ENCODE peak calls at places on chromosomes 11 and 22, in five cellular contexts. One of them, this sample, is unnamed.

GRCh38 chr11:10149553-10149952 is 144.5 kb downstream of the SBF2 start:
- DNase-seq in stimulated activated CD4-positive, alpha-beta T cell treated with anti-CD3 and anti-CD28 coated beads, Interleukin-2, amount 100 ng/mL, for 24 hours: no peak
- DNase-seq in HAP-1: no peak
- DNase-seq in nephron progenitor cell: no peak
- DNase-seq in T-helper 2 cell: no peak
- DNase-seq in this sample: no peak

GRCh38 chr11:60098508-60098907 is 10.0 kb downstream of the MS4A2 start:
- DNase-seq in nephron progenitor cell: no peak
- DNase-seq in HAP-1: no peak
- DNase-seq in T-helper 2 cell: no peak
- DNase-seq in stimulated activated CD4-positive, alpha-beta T cell treated with anti-CD3 and anti-CD28 coated beads, Interleukin-2, amount 100 ng/mL, for 24 hours: no peak
- DNase-seq in this sample: no peak

GRCh38 chr11:111548542-111548941 is 8.0 kb downstream of the LAYN start:
- DNase-seq in HAP-1: no peak
- DNase-seq in stimulated activated CD4-positive, alpha-beta T cell treated with anti-CD3 and anti-CD28 coated beads, Interleukin-2, amount 100 ng/mL, for 24 hours: no peak
- DNase-seq in nephron progenitor cell: no peak
- DNase-seq in T-helper 2 cell: no peak
- DNase-seq in this sample: no peak

GRCh38 chr11:8384199-8384821 is 120.6 kb upstream of the LMO1 start:
- DNase-seq in T-helper 2 cell: no peak
- DNase-seq in HAP-1: peak; percentile 61
- DNase-seq in stimulated activated CD4-positive, alpha-beta T cell treated with anti-CD3 and anti-CD28 coated beads, Interleukin-2, amount 100 ng/mL, for 24 hours: no peak
- DNase-seq in nephron progenitor cell: peak; percentile 40
- DNase-seq in this sample: no peak

GRCh38 chr11:104991994-104992393 is 23.6 kb upstream of the CASP4 start:
- DNase-seq in HAP-1: no peak
- DNase-seq in T-helper 2 cell: no peak
- DNase-seq in stimulated activated CD4-positive, alpha-beta T cell treated with anti-CD3 and anti-CD28 coated beads, Interleukin-2, amount 100 ng/mL, for 24 hours: no peak
- DNase-seq in nephron progenitor cell: no peak
- DNase-seq in this sample: no peak

GRCh38 chr11:90747057-90747456 is 524.2 kb upstream of the CHORDC1 start:
- DNase-seq in T-helper 2 cell: no peak
- DNase-seq in nephron progenitor cell: no peak
- DNase-seq in stimulated activated CD4-positive, alpha-beta T cell treated with anti-CD3 and anti-CD28 coated beads, Interleukin-2, amount 100 ng/mL, for 24 hours: no peak
- DNase-seq in HAP-1: no peak
- DNase-seq in this sample: no peak

GRCh38 chr11:33670250-33671011 is 30.2 kb downstream of the C11orf91 start:
- DNase-seq in T-helper 2 cell: peak; percentile 72
- DNase-seq in HAP-1: no peak
- DNase-seq in nephron progenitor cell: no peak
- DNase-seq in stimulated activated CD4-positive, alpha-beta T cell treated with anti-CD3 and anti-CD28 coated beads, Interleukin-2, amount 100 ng/mL, for 24 hours: no peak
- DNase-seq in this sample: no peak

GRCh38 chr22:46056169-46057041 is 79.4 kb upstream of the WNT7B start:
- DNase-seq in nephron progenitor cell: no peak
- DNase-seq in HAP-1: peak; percentile 64
- DNase-seq in T-helper 2 cell: no peak
- DNase-seq in stimulated activated CD4-positive, alpha-beta T cell treated with anti-CD3 and anti-CD28 coated beads, Interleukin-2, amount 100 ng/mL, for 24 hours: no peak
- DNase-seq in this sample: no peak

GRCh38 chr22:23067691-23068090 is 2.6 kb upstream of the GNAZ start:
- DNase-seq in HAP-1: peak; percentile 2
- DNase-seq in stimulated activated CD4-positive, alpha-beta T cell treated with anti-CD3 and anti-CD28 coated beads, Interleukin-2, amount 100 ng/mL, for 24 hours: no peak
- DNase-seq in T-helper 2 cell: no peak
- DNase-seq in nephron progenitor cell: no peak
- DNase-seq in this sample: no peak

GRCh38 chr11:11706022-11706421 is 84.2 kb upstream of the GALNT18 start:
- DNase-seq in stimulated activated CD4-positive, alpha-beta T cell treated with anti-CD3 and anti-CD28 coated beads, Interleukin-2, amount 100 ng/mL, for 24 hours: no peak
- DNase-seq in T-helper 2 cell: no peak
- DNase-seq in nephron progenitor cell: no peak
- DNase-seq in HAP-1: no peak
- DNase-seq in this sample: no peak

GRCh38 chr11:130037058-130037457 is 32.6 kb upstream of the APLP2 start:
- DNase-seq in nephron progenitor cell: no peak
- DNase-seq in stimulated activated CD4-positive, alpha-beta T cell treated with anti-CD3 and anti-CD28 coated beads, Interleukin-2, amount 100 ng/mL, for 24 hours: no peak
- DNase-seq in T-helper 2 cell: no peak
- DNase-seq in HAP-1: no peak
- DNase-seq in this sample: no peak

GRCh38 chr22:44365832-44366231 is 53.1 kb upstream of the SHISAL1 start:
- DNase-seq in HAP-1: no peak
- DNase-seq in stimulated activated CD4-positive, alpha-beta T cell treated with anti-CD3 and anti-CD28 coated beads, Interleukin-2, amount 100 ng/mL, for 24 hours: no peak
- DNase-seq in T-helper 2 cell: no peak
- DNase-seq in nephron progenitor cell: no peak
- DNase-seq in this sample: no peak

GRCh38 chr11:127362754-127363153 is 362.2 kb upstream of the KIRREL3 start:
- DNase-seq in T-helper 2 cell: no peak
- DNase-seq in HAP-1: no peak
- DNase-seq in nephron progenitor cell: no peak
- DNase-seq in stimulated activated CD4-positive, alpha-beta T cell treated with anti-CD3 and anti-CD28 coated beads, Interleukin-2, amount 100 ng/mL, for 24 hours: no peak
- DNase-seq in this sample: no peak

GRCh38 chr22:19225560-19225959 is 47.0 kb upstream of the SLC25A1 start:
- DNase-seq in stimulated activated CD4-positive, alpha-beta T cell treated with anti-CD3 and anti-CD28 coated beads, Interleukin-2, amount 100 ng/mL, for 24 hours: no peak
- DNase-seq in HAP-1: no peak
- DNase-seq in T-helper 2 cell: no peak
- DNase-seq in nephron progenitor cell: no peak
- DNase-seq in this sample: no peak

GRCh38 chr11:2995893-2996554 is 3.9 kb upstream of the NAP1L4 start:
- DNase-seq in nephron progenitor cell: no peak
- DNase-seq in T-helper 2 cell: no peak
- DNase-seq in HAP-1: no peak
- DNase-seq in stimulated activated CD4-positive, alpha-beta T cell treated with anti-CD3 and anti-CD28 coated beads, Interleukin-2, amount 100 ng/mL, for 24 hours: no peak
- DNase-seq in this sample: no peak

GRCh38 chr11:14308114-14308896 is 50.7 kb downstream of the RRAS2 start:
- DNase-seq in T-helper 2 cell: peak; percentile 70
- DNase-seq in stimulated activated CD4-positive, alpha-beta T cell treated with anti-CD3 and anti-CD28 coated beads, Interleukin-2, amount 100 ng/mL, for 24 hours: no peak
- DNase-seq in HAP-1: no peak
- DNase-seq in nephron progenitor cell: no peak
- DNase-seq in this sample: no peak

GRCh38 chr22:40797427-40797826 is 21.7 kb downstream of the SLC25A17 start:
- DNase-seq in HAP-1: no peak
- DNase-seq in T-helper 2 cell: no peak
- DNase-seq in stimulated activated CD4-positive, alpha-beta T cell treated with anti-CD3 and anti-CD28 coated beads, Interleukin-2, amount 100 ng/mL, for 24 hours: no peak
- DNase-seq in nephron progenitor cell: no peak
- DNase-seq in this sample: no peak

GRCh38 chr11:7204778-7205177 is 46.9 kb upstream of the SYT9 start:
- DNase-seq in HAP-1: no peak
- DNase-seq in nephron progenitor cell: no peak
- DNase-seq in T-helper 2 cell: no peak
- DNase-seq in stimulated activated CD4-positive, alpha-beta T cell treated with anti-CD3 and anti-CD28 coated beads, Interleukin-2, amount 100 ng/mL, for 24 hours: no peak
- DNase-seq in this sample: no peak

GRCh38 chr11:115159122-115159665 is 345.0 kb downstream of the CADM1 start:
- DNase-seq in T-helper 2 cell: no peak
- DNase-seq in HAP-1: no peak
- DNase-seq in stimulated activated CD4-positive, alpha-beta T cell treated with anti-CD3 and anti-CD28 coated beads, Interleukin-2, amount 100 ng/mL, for 24 hours: no peak
- DNase-seq in nephron progenitor cell: no peak
- DNase-seq in this sample: no peak

GRCh38 chr11:6660712-6661111 is 5.1 kb upstream of the DCHS1 start:
- DNase-seq in T-helper 2 cell: no peak
- DNase-seq in stimulated activated CD4-positive, alpha-beta T cell treated with anti-CD3 and anti-CD28 coated beads, Interleukin-2, amount 100 ng/mL, for 24 hours: no peak
- DNase-seq in HAP-1: no peak
- DNase-seq in nephron progenitor cell: no peak
- DNase-seq in this sample: no peak

GRCh38 chr11:70303070-70303469 is 32.6 kb downstream of the PPFIA1 start:
- DNase-seq in HAP-1: no peak
- DNase-seq in T-helper 2 cell: no peak
- DNase-seq in stimulated activated CD4-positive, alpha-beta T cell treated with anti-CD3 and anti-CD28 coated beads, Interleukin-2, amount 100 ng/mL, for 24 hours: no peak
- DNase-seq in nephron progenitor cell: no peak
- DNase-seq in this sample: no peak

GRCh38 chr22:37167176-37167980 is 17.7 kb upstream of the IL2RB start:
- DNase-seq in stimulated activated CD4-positive, alpha-beta T cell treated with anti-CD3 and anti-CD28 coated beads, Interleukin-2, amount 100 ng/mL, for 24 hours: no peak
- DNase-seq in T-helper 2 cell: no peak
- DNase-seq in HAP-1: no peak
- DNase-seq in nephron progenitor cell: no peak
- DNase-seq in this sample: no peak

GRCh38 chr11:126348806-126349582 is 6.5 kb upstream of the ST3GAL4 start:
- DNase-seq in stimulated activated CD4-positive, alpha-beta T cell treated with anti-CD3 and anti-CD28 coated beads, Interleukin-2, amount 100 ng/mL, for 24 hours: no peak
- DNase-seq in nephron progenitor cell: no peak
- DNase-seq in T-helper 2 cell: no peak
- DNase-seq in HAP-1: no peak
- DNase-seq in this sample: no peak

GRCh38 chr11:45847908-45848316 is 637 bp downstream of the CRY2 start:
- DNase-seq in nephron progenitor cell: peak; percentile 44
- DNase-seq in stimulated activated CD4-positive, alpha-beta T cell treated with anti-CD3 and anti-CD28 coated beads, Interleukin-2, amount 100 ng/mL, for 24 hours: peak; percentile 36
- DNase-seq in T-helper 2 cell: peak; percentile 81
- DNase-seq in HAP-1: peak; percentile 49
- DNase-seq in this sample: peak; percentile 29

GRCh38 chr11:34787348-34787747 is 128.8 kb downstream of the APIP start:
- DNase-seq in HAP-1: no peak
- DNase-seq in stimulated activated CD4-positive, alpha-beta T cell treated with anti-CD3 and anti-CD28 coated beads, Interleukin-2, amount 100 ng/mL, for 24 hours: no peak
- DNase-seq in T-helper 2 cell: no peak
- DNase-seq in nephron progenitor cell: no peak
- DNase-seq in this sample: no peak

GRCh38 chr11:113014262-113014661 is 53.0 kb downstream of the NCAM1 start:
- DNase-seq in T-helper 2 cell: no peak
- DNase-seq in nephron progenitor cell: peak; percentile 27
- DNase-seq in HAP-1: no peak
- DNase-seq in stimulated activated CD4-positive, alpha-beta T cell treated with anti-CD3 and anti-CD28 coated beads, Interleukin-2, amount 100 ng/mL, for 24 hours: no peak
- DNase-seq in this sample: no peak